ENCODE peak calls at places on chromosomes 12 and 14, in seven cellular contexts. M is heart left ventricle; I is CD4-positive, CD25-positive, alpha-beta regulatory T cell; T is astrocyte; D is lung; E is CD8-positive, alpha-beta memory T cell; A is CD8-positive, alpha-beta T cell. Y is an unnamed sample. For H3K4me1 and H3K27me3, the result is how much of the 10 kb centered on the place peaks cover.

GRCh38 chr12:127559349-127560040 is 707.5 kb upstream of the TMEM132C start:
- DNase-seq in T (peak), M (no peak), D (no peak), E (no peak), A (no peak), I (no peak), Y (peak)

GRCh38 chr12:27383429-27384260 is 51.0 kb downstream of the BMAL2 start:
- DNase-seq in I (peak), A (peak), E (peak), T (peak), M (peak), D (peak), Y (peak)

GRCh38 chr12:103698752-103699540 is 111.9 kb downstream of the STAB2 start:
- DNase-seq in M (no peak), E (no peak), A (no peak), D (no peak), T (peak), I (no peak), Y (no peak)

GRCh38 chr12:57242691-57243454 is 8.1 kb downstream of the STAC3 start:
- DNase-seq in T (no peak), I (peak), D (no peak), M (peak), E (peak), A (peak), Y (peak)

GRCh38 chr12:122665349-122665748 is 37.8 kb downstream of the HCAR2 start:
- DNase-seq in T (no peak), A (no peak), I (no peak), M (no peak), D (no peak), E (no peak), Y (no peak)

GRCh38 chr12:50824914-50825313 is 17.8 kb upstream of the TMPRSS12 start:
- DNase-seq in A (no peak), T (no peak), D (no peak), I (no peak), E (no peak), M (no peak), Y (no peak)

GRCh38 chr14:75561013-75561432 is 17.4 kb upstream of the FLVCR2 start:
- DNase-seq in D (peak), I (peak), M (peak), E (peak), T (peak), A (peak), Y (peak)

GRCh38 chr14:61537567-61538463 is 157.5 kb upstream of the HIF1A start:
- DNase-seq in T (peak), E (no peak), A (no peak), M (no peak), D (peak), I (no peak), Y (no peak)

GRCh38 chr14:33847066-33847465 is 103.8 kb downstream of the EGLN3 start:
- DNase-seq in D (no peak), T (peak), I (no peak), E (no peak), A (no peak), M (no peak), Y (no peak)

GRCh38 chr14:68191567-68192321 is 372.2 kb downstream of the RAD51B start:
- DNase-seq in E (no peak), D (peak), M (no peak), T (peak), I (no peak), A (no peak), Y (no peak)

GRCh38 chr14:61145903-61146411 is 135.2 kb downstream of the TMEM30B start:
- DNase-seq in D (peak), M (no peak), A (no peak), I (no peak), E (no peak), T (peak), Y (peak)

GRCh38 chr12:91910871-91911388 is 234.7 kb downstream of the BTG1 start:
- DNase-seq in I (no peak), M (no peak), T (no peak), E (no peak), A (no peak), D (no peak), Y (no peak)

GRCh38 chr14:74239848-74240793 is 872 bp downstream of the VSX2 start:
- DNase-seq in T (no peak), A (no peak), M (no peak), D (no peak), I (no peak), E (no peak), Y (no peak)

GRCh38 chr12:109888179-109889020 is 8.1 kb upstream of the GLTP start:
- DNase-seq in T (peak), E (no peak), D (no peak), A (peak), M (no peak), I (no peak), Y (no peak)

GRCh38 chr14:25237845-25238244 is 187.9 kb upstream of the STXBP6 start:
- DNase-seq in D (no peak), I (no peak), E (no peak), A (no peak), M (no peak), T (no peak), Y (no peak)

DNA sequence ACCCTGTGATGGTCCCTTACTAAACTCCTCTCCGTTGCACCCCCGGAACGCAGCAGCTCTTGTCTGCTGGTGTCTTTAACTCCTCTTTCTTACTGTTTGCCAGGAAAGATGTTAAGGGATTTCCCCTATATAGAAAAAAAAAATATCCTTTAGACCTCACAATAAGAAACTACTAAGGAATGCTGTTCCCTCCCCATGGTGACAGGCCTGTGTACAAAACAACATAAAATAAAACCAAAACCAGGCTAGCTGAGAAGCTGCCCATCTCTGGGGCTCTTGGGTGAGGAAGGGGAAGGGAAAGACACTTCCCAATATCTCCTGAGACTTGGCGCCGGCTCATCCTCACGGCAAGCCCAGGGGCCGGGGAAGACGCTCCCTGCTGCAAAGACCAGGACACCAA is 95.5 kb downstream of the CHGA start:
- DNase-seq in I (no peak), M (no peak), E (no peak), T (no peak), A (no peak), D (no peak), Y (no peak)
- H3K4me1 ChIP-seq in I (under half), M (under half), E (under half), T (under half), A (under half), D (under half), Y (under half)

GRCh38 chr12:4274396-4274959 is 916 bp downstream of the CCND2 start:
- DNase-seq in M (no peak), T (no peak), E (peak), I (peak), A (peak), D (no peak), Y (no peak)
- H3K27me3 ChIP-seq in M (under half), T (half or more), E (under half), I (under half), A (under half), D (under half), Y (half or more)

GRCh38 chr12:55925371-55925770 is 2.3 kb downstream of the PYM1 start:
- DNase-seq in A (no peak), T (no peak), I (no peak), E (no peak), D (no peak), M (no peak), Y (no peak)

GRCh38 chr12:55925870-55926737 is 1.6 kb downstream of the PYM1 start:
- DNase-seq in E (no peak), T (no peak), A (no peak), I (no peak), D (no peak), M (no peak), Y (no peak)

GRCh38 chr12:55926738-55927587 is 731 bp downstream of the PYM1 start:
- DNase-seq in M (peak), D (peak), I (peak), T (peak), A (peak), E (peak), Y (peak)

GRCh38 chr12:55929306-55929791 is 1.6 kb upstream of the DGKA start:
- DNase-seq in M (no peak), D (no peak), E (peak), T (no peak), A (peak), I (peak), Y (no peak)

DNA sequence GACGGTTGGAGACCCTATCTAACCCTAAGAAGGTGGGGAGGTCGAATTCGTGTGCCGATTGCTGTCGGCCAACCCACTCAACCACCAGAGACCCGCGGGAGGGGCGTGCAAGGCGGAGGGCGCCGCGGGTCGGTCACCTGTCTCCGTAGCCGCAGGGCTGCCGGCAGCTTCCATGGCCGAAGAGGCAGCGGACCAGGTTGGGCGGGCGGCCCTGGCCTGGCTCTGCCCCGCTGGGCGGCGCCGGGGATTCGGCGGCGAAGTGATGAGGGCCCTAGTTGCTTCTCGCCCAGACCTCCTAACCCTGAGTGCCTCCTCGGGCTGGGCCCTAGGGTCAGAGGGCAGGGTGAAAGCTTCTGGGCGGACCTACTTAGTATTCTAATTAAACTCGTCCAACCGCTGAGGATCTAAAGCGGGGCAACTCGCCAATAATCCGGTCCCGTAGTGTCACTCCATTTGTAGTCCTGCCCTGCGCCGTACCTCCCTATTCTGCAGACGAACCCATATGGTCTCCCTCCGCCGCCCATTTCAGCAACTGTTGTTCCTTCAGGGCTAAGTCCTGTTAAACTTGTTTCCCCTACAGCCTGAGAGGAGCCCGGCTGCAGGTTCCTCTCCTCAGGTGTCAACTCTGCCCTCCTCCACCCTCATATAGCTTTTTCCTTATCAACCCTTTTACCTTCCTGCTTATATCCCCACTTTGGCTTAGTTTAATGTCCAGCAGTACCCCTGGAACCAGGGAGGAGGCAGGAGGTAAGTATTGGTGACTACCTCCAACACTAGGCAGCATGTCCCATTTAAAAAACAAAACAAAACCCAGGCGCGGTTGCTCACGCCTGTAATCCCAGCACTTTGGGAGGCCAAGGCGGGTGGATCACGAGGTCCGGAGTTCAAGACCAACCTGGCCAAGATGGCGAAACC is at the start of gene PYM1:
- DNase-seq in I (peak), E (peak), M (peak), T (peak), A (peak), D (peak), Y (peak)
- H3K4me1 ChIP-seq in I (half or more), E (under half), M (under half), T (under half), A (under half), D (under half), Y (under half)

DNA sequence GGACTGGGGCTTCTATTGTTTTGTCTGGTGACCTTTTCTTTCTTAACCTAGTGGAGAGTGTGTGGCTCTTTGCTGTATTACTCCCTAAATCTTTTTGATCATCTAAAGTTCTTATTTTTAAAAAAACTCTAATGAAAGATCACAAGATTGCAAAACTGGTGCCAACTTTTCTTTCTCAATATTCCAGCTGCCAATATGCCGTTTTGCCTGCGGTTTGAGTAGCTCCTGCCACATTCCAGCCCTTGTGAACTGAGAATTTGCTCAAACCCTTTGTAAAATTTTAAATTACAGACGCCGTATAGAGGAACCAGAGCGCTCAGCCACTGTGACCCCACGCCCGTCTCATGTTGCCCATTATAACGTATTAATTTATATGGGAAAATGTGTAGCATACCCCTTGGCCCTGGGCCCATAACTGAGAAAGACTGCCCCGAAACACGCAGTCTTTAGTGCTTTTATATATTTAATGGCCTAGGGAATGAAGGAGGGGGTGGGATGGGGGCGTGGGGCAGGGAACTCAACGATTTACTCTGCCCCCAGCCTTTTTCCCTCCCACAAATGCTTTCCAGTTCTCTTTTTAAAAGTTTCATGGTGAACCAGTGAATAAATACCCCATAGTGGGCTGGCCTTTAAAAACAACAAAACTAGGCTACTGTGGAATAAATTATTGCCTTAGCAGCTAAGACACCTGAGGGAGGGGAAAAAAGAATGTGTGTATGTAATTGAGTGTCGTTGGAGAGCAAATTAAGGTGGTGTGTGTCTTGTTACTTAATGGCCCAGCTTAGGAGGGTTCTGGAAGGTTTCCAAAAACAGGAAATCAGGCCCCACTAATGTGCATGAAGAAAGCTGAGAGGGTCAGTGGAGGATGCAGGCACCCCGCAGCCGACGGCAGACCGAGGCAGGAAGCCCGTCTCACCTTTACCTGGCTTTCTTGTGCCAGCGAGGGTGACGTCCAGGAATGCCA is 45.7 kb upstream of the RFLNA start:
- DNase-seq in E (no peak), M (no peak), A (no peak), D (no peak), I (no peak), T (no peak), Y (no peak)
- H3K27me3 ChIP-seq in E (under half), M (under half), A (under half), D (under half), I (under half), T (under half), Y (under half)

GRCh38 chr12:112122823-112123690 is 2.3 kb upstream of the TRAFD1 start:
- DNase-seq in A (no peak), I (no peak), T (peak), E (no peak), D (no peak), M (no peak), Y (no peak)
- H3K4me1 ChIP-seq in A (under half), I (under half), T (under half), E (under half), D (under half), M (under half), Y (under half)

DNA sequence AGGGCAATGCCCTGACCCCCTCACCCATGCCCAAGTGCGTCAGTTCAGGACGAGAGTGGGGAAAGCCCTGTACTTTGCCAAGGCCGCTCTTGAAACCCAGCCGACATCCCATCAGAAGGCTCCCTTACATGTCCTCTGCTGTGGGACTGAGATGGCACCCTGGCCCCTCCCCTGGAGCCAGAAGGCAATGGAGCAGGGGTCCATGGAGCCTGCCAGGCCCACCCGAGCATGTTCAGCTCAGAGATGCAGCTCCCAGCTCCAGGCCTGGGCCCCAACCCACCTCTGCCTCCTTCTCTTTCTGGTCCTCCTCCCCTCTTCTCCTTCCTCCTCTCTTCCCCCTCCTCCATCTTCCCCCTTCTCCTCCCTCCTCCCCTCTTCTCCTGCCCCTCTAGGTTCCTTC is 95.5 kb downstream of the PAPOLA start:
- DNase-seq in T (no peak), M (no peak), A (no peak), D (no peak), I (no peak), E (no peak), Y (no peak)
- H3K27me3 ChIP-seq in T (under half), M (under half), A (under half), D (under half), I (under half), E (under half), Y (under half)